ENCODE peak calls at places on chromosomes 16 and 17, in five cellular contexts. One of them, this sample, is unnamed.

GRCh38 chr17:81173761-81174160 is 7.7 kb upstream of the AATK start:
- DNase-seq in H1: no peak
- DNase-seq in K562: no peak
- DNase-seq in HCT116: no peak
- DNase-seq in GM12878: no peak
- DNase-seq in this sample: peak; percentile 14

GRCh38 chr17:15436399-15437369 is 30.7 kb downstream of the CDRT4 start:
- DNase-seq in GM12878: no peak
- DNase-seq in HCT116: peak; percentile 46
- DNase-seq in H1: peak; percentile 56
- DNase-seq in K562: peak; percentile 53
- DNase-seq in this sample: no peak

GRCh38 chr17:27756467-27757371 is 43.6 kb downstream of the NOS2 start:
- DNase-seq in GM12878: no peak
- DNase-seq in HCT116: peak; percentile 23
- DNase-seq in H1: peak; percentile 86
- DNase-seq in K562: peak; percentile 39
- DNase-seq in this sample: peak; percentile 8

GRCh38 chr16:74871608-74872007 is 97.0 kb upstream of the FA2H start:
- DNase-seq in K562: no peak
- DNase-seq in GM12878: no peak
- DNase-seq in H1: peak; percentile 68
- DNase-seq in HCT116: no peak
- DNase-seq in this sample: no peak

GRCh38 chr17:77214743-77215142 is 74.0 kb downstream of the SEC14L1 start:
- DNase-seq in K562: peak; percentile 35
- DNase-seq in HCT116: peak; percentile 56
- DNase-seq in GM12878: no peak
- DNase-seq in H1: peak; percentile 63
- DNase-seq in this sample: no peak

GRCh38 chr17:27464431-27464830 is 8.2 kb downstream of the KSR1 start:
- DNase-seq in H1: no peak
- DNase-seq in K562: no peak
- DNase-seq in HCT116: no peak
- DNase-seq in GM12878: no peak
- DNase-seq in this sample: no peak

GRCh38 chr17:63295288-63295687 is 150.8 kb downstream of the CYB561 start:
- DNase-seq in GM12878: no peak
- DNase-seq in K562: no peak
- DNase-seq in HCT116: no peak
- DNase-seq in H1: no peak
- DNase-seq in this sample: no peak

GRCh38 chr17:978110-979093 is 1.2 kb downstream of the NXN start:
- DNase-seq in H1: peak; percentile 61
- DNase-seq in K562: peak; percentile 12
- DNase-seq in GM12878: no peak
- DNase-seq in HCT116: no peak
- DNase-seq in this sample: no peak

GRCh38 chr17:40314557-40314953 is 5.6 kb downstream of the RARA start:
- DNase-seq in GM12878: no peak
- DNase-seq in H1: no peak
- DNase-seq in K562: no peak
- DNase-seq in HCT116: peak; percentile 95
- DNase-seq in this sample: no peak

GRCh38 chr17:17295141-17295540 is 8.0 kb upstream of the NT5M start:
- DNase-seq in K562: no peak
- DNase-seq in HCT116: no peak
- DNase-seq in GM12878: no peak
- DNase-seq in H1: no peak
- DNase-seq in this sample: no peak

GRCh38 chr17:17289091-17289490 is 8.0 kb upstream of the COPS3 start:
- DNase-seq in HCT116: no peak
- DNase-seq in K562: no peak
- DNase-seq in H1: no peak
- DNase-seq in GM12878: no peak
- DNase-seq in this sample: no peak

GRCh38 chr17:17285951-17286350 is 4.9 kb upstream of the COPS3 start:
- DNase-seq in HCT116: no peak
- DNase-seq in GM12878: no peak
- DNase-seq in K562: no peak
- DNase-seq in H1: no peak
- DNase-seq in this sample: no peak

GRCh38 chr17:17289701-17290100 is 8.7 kb upstream of the COPS3 start:
- DNase-seq in H1: no peak
- DNase-seq in HCT116: no peak
- DNase-seq in GM12878: no peak
- DNase-seq in K562: no peak
- DNase-seq in this sample: no peak
- TF ChIP-seq POLR2AphosphoS5 in H1: no peak
- TF ChIP-seq POLR2AphosphoS5 in HCT116: no peak
- TF ChIP-seq POLR2AphosphoS5 in GM12878: no peak
- TF ChIP-seq POLR2AphosphoS5 in K562: no peak
- TF ChIP-seq POLR2AphosphoS5 in this sample: no peak

DNA sequence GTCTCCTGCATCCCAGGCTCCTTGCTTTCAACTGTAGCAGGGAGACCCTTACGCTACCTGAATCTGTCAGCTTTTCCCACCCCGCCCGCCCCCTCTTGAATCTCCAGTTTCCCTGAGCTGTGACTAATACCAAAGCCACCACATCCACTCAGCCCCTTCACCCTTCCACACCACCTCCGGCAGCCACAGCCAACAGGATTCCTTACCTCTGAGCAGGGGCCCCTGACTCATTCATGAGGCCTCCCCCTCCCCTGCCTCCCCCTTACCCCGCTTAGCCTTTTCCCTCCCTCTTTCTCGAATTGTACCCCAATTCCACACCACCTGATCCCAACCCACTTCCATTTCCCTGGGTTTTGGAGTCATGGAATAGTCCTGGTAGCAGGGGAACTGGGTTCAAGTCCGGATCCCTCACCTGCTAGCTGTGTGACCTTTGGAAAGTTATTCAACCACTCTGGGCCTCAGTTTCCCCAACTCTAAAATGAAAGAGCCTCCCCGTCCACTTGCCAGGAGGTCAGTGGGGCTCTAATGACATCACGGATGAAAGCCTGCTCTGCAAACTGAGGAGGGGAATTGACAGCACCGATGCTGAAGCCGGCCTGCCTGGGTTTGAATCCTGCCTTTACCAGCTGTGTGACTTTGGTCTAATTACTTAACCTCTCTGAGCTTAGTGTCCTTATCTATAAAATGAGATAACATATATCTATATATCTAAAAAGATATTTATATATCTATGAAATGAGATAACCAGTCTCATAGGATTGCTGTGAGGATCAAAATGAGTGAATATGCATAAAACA is 2.1 kb downstream of the STX1B start:
- DNase-seq in H1: no peak
- DNase-seq in K562: no peak
- DNase-seq in GM12878: no peak
- DNase-seq in HCT116: no peak
- DNase-seq in this sample: no peak
- H3K9ac ChIP-seq in H1: no peak overlapping the region
- H3K9ac ChIP-seq in K562: no peak overlapping the region
- H3K9ac ChIP-seq in GM12878: no peak overlapping the region
- H3K9ac ChIP-seq in HCT116: no peak overlapping the region
- H3K9ac ChIP-seq in this sample: no peak overlapping the region

DNA sequence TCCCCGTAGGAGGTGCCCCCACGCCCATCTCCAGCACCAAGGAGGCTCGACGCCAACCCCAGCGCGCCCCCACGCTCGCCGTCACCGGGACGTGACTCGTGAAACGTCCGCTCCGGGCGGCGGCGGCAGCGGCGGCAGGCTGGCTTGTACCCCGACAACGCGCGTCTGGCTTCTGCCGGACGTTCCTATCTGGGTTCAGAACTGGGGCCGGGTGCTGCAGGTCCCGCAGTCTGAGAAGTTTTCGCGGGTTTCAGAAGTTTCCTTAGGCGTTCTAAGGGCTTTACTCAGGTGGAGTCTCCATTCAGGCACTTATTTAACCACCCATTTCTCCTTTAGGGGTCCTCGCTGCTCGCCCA is 672 bp upstream of the ALKBH5 start:
- DNase-seq in H1: peak; percentile 81
- DNase-seq in HCT116: no peak
- DNase-seq in GM12878: no peak
- DNase-seq in K562: peak; percentile 62
- DNase-seq in this sample: no peak
- TF ChIP-seq POLR2AphosphoS5 in H1: peak; percentile 11
- TF ChIP-seq POLR2AphosphoS5 in HCT116: peak; percentile 66
- TF ChIP-seq POLR2AphosphoS5 in GM12878: peak; percentile 62
- TF ChIP-seq POLR2AphosphoS5 in K562: peak; percentile 29
- TF ChIP-seq POLR2AphosphoS5 in this sample: peak; percentile 49

DNA sequence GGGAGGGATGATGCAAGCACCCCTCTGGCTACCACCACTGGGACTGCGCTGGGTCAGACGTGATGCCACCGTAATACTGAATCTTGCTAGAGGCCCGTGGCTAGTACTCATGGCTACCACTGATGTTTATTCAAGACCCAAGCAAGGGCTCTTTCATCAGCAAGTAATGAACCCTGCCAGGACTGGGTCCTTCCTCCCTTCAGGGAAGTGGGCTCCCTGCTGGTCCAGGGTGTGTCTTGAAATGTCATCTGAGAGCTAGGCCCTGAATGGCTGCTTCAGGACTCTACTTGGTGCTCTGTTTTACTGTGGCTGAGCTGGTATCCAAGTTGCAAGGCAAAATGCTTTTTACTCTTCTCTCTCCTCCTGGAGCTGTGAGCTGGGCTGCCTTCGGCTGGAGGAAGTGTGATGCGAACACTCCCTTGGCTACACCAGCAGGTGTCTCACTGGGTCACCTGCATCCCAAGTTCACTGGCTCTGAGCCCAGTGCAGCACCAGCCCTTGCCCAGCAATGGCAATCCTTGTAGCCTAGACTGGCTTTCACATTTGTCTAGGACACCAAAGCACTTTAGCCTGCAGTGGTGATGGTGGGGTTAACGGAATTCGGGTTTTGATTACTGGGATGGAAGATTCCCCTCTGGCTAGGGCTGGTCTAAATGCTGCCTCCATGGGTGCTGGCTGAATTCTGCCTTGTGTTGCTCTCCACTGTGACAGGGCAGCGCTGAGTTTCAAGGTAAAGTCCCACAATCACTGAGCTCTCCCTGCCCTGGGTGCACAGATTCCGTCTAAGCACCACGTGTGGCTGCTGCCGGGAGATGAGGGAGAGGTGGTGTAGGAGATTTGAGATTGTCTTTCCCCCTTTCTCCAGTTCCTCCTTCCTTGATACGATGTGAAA is 98.6 kb downstream of the USP22 start:
- DNase-seq in K562: no peak
- DNase-seq in H1: peak; percentile 64
- DNase-seq in GM12878: no peak
- DNase-seq in HCT116: peak; percentile 36
- DNase-seq in this sample: no peak
- H3K9ac ChIP-seq in K562: no peak overlapping the region
- H3K9ac ChIP-seq in H1: no peak overlapping the region
- H3K9ac ChIP-seq in GM12878: no peak overlapping the region
- H3K9ac ChIP-seq in HCT116: no peak overlapping the region
- H3K9ac ChIP-seq in this sample: no peak overlapping the region

This sample was measured in SK-N-MC.